ENCODE peak calls at places on chromosomes 13 and 19, in six cellular contexts. One of them, this sample, is unnamed.

GRCh38 chr13:109666656-109667448 is 119.5 kb downstream of the IRS2 start:
- DNase-seq in GM12878: no peak
- DNase-seq in GM12891: no peak
- DNase-seq in HepG2: no peak
- DNase-seq in H1: no peak
- DNase-seq in K562: no peak
- DNase-seq in this sample: no peak

GRCh38 chr19:40445637-40445944 is 1.5 kb upstream of the SERTAD3 start:
- DNase-seq in GM12878: no peak
- DNase-seq in K562: no peak
- DNase-seq in GM12891: no peak
- DNase-seq in HepG2: no peak
- DNase-seq in H1: no peak
- DNase-seq in this sample: no peak

GRCh38 chr19:29941828-29942403 is at the start of gene URI1:
- DNase-seq in K562: peak
- DNase-seq in GM12878: no peak
- DNase-seq in GM12891: peak
- DNase-seq in H1: peak
- DNase-seq in HepG2: peak
- DNase-seq in this sample: peak

GRCh38 chr13:53336441-53337160 is 308.0 kb downstream of the OLFM4 start:
- DNase-seq in K562: no peak
- DNase-seq in GM12891: no peak
- DNase-seq in HepG2: no peak
- DNase-seq in H1: no peak
- DNase-seq in GM12878: no peak
- DNase-seq in this sample: no peak

GRCh38 chr19:14094854-14095253 is 4.3 kb upstream of the SAMD1 start:
- DNase-seq in K562: peak
- DNase-seq in H1: no peak
- DNase-seq in HepG2: no peak
- DNase-seq in GM12891: no peak
- DNase-seq in GM12878: no peak
- DNase-seq in this sample: no peak

GRCh38 chr19:15464394-15465385 is at the start of gene RASAL3:
- DNase-seq in GM12878: peak
- DNase-seq in GM12891: no peak
- DNase-seq in K562: no peak
- DNase-seq in H1: no peak
- DNase-seq in HepG2: no peak
- DNase-seq in this sample: peak

GRCh38 chr13:71156550-71156949 is 710.5 kb downstream of the DACH1 start:
- DNase-seq in K562: no peak
- DNase-seq in H1: no peak
- DNase-seq in GM12878: no peak
- DNase-seq in GM12891: no peak
- DNase-seq in HepG2: no peak
- DNase-seq in this sample: no peak

GRCh38 chr19:13744179-13744578 is 20.1 kb upstream of the MRI1 start:
- DNase-seq in GM12891: no peak
- DNase-seq in HepG2: no peak
- DNase-seq in H1: no peak
- DNase-seq in GM12878: no peak
- DNase-seq in K562: no peak
- DNase-seq in this sample: no peak

GRCh38 chr13:22074403-22074802 is 403.5 kb downstream of the FGF9 start:
- DNase-seq in K562: no peak
- DNase-seq in GM12878: no peak
- DNase-seq in GM12891: no peak
- DNase-seq in H1: no peak
- DNase-seq in HepG2: no peak
- DNase-seq in this sample: no peak

GRCh38 chr13:63636231-63636993 is 2220.8 kb upstream of the PCDH20 start:
- DNase-seq in GM12891: no peak
- DNase-seq in H1: no peak
- DNase-seq in K562: no peak
- DNase-seq in HepG2: no peak
- DNase-seq in GM12878: peak
- DNase-seq in this sample: no peak

GRCh38 chr13:34412817-34413365 is 529.2 kb upstream of the NBEA start:
- DNase-seq in H1: no peak
- DNase-seq in HepG2: no peak
- DNase-seq in GM12878: no peak
- DNase-seq in GM12891: no peak
- DNase-seq in K562: no peak
- DNase-seq in this sample: no peak

GRCh38 chr19:42111811-42112210 is 20.4 kb downstream of the POU2F2 start:
- DNase-seq in GM12878: no peak
- DNase-seq in GM12891: no peak
- DNase-seq in K562: no peak
- DNase-seq in H1: no peak
- DNase-seq in HepG2: no peak
- DNase-seq in this sample: no peak

GRCh38 chr13:50334944-50335343 is 319.7 kb downstream of the KCNRG start:
- DNase-seq in HepG2: peak
- DNase-seq in K562: peak
- DNase-seq in H1: no peak
- DNase-seq in GM12878: no peak
- DNase-seq in GM12891: no peak
- DNase-seq in this sample: no peak

GRCh38 chr19:8311461-8312260 is 3.5 kb upstream of the CD320 start:
- DNase-seq in GM12878: no peak
- DNase-seq in K562: no peak
- DNase-seq in GM12891: no peak
- DNase-seq in HepG2: no peak
- DNase-seq in H1: no peak
- DNase-seq in this sample: no peak

GRCh38 chr19:44808463-44809371 is at the start of gene BCAM:
- DNase-seq in GM12878: no peak
- DNase-seq in H1: peak
- DNase-seq in HepG2: peak
- DNase-seq in K562: peak
- DNase-seq in GM12891: no peak
- DNase-seq in this sample: no peak

GRCh38 chr19:56309511-56310185 is 5.0 kb downstream of the ZSCAN5A start:
- DNase-seq in K562: peak
- DNase-seq in GM12891: peak
- DNase-seq in GM12878: no peak
- DNase-seq in HepG2: peak
- DNase-seq in H1: peak
- DNase-seq in this sample: peak

GRCh38 chr19:8017808-8018207 is 12.4 kb upstream of the ELAVL1 start:
- DNase-seq in GM12891: peak
- DNase-seq in HepG2: peak
- DNase-seq in K562: peak
- DNase-seq in H1: no peak
- DNase-seq in GM12878: no peak
- DNase-seq in this sample: peak

GRCh38 chr19:18832331-18833140 is 777 bp downstream of the UPF1 start:
- DNase-seq in H1: peak
- DNase-seq in GM12891: no peak
- DNase-seq in GM12878: no peak
- DNase-seq in K562: peak
- DNase-seq in HepG2: peak
- DNase-seq in this sample: peak

GRCh38 chr13:100565291-100565690 is 23.3 kb downstream of the GGACT start:
- DNase-seq in HepG2: peak
- DNase-seq in GM12878: no peak
- DNase-seq in GM12891: no peak
- DNase-seq in K562: no peak
- DNase-seq in H1: no peak
- DNase-seq in this sample: no peak

GRCh38 chr13:101708115-101708514 is 255.6 kb downstream of the ITGBL1 start:
- DNase-seq in K562: no peak
- DNase-seq in GM12891: no peak
- DNase-seq in GM12878: no peak
- DNase-seq in HepG2: no peak
- DNase-seq in H1: no peak
- DNase-seq in this sample: no peak

GRCh38 chr13:70895599-70895998 is 787.3 kb upstream of the KLHL1 start:
- DNase-seq in GM12878: no peak
- DNase-seq in GM12891: no peak
- DNase-seq in HepG2: peak
- DNase-seq in H1: no peak
- DNase-seq in K562: no peak
- DNase-seq in this sample: no peak

GRCh38 chr13:43516401-43516826 is 270.4 kb downstream of the ENOX1 start:
- DNase-seq in H1: no peak
- DNase-seq in GM12878: no peak
- DNase-seq in HepG2: no peak
- DNase-seq in GM12891: no peak
- DNase-seq in K562: no peak
- DNase-seq in this sample: no peak

GRCh38 chr19:14072535-14073231 is at the start of gene MISP3:
- DNase-seq in K562: peak
- DNase-seq in HepG2: no peak
- DNase-seq in H1: no peak
- DNase-seq in GM12878: no peak
- DNase-seq in GM12891: no peak
- DNase-seq in this sample: no peak

GRCh38 chr13:30354481-30355404 is 47.4 kb upstream of the KATNAL1 start:
- DNase-seq in GM12878: no peak
- DNase-seq in K562: no peak
- DNase-seq in HepG2: peak
- DNase-seq in H1: no peak
- DNase-seq in GM12891: no peak
- DNase-seq in this sample: no peak

GRCh38 chr19:42420055-42420544 is 7.1 kb downstream of the LIPE start:
- DNase-seq in K562: peak
- DNase-seq in HepG2: peak
- DNase-seq in H1: peak
- DNase-seq in GM12878: no peak
- DNase-seq in GM12891: peak
- DNase-seq in this sample: peak

DNA sequence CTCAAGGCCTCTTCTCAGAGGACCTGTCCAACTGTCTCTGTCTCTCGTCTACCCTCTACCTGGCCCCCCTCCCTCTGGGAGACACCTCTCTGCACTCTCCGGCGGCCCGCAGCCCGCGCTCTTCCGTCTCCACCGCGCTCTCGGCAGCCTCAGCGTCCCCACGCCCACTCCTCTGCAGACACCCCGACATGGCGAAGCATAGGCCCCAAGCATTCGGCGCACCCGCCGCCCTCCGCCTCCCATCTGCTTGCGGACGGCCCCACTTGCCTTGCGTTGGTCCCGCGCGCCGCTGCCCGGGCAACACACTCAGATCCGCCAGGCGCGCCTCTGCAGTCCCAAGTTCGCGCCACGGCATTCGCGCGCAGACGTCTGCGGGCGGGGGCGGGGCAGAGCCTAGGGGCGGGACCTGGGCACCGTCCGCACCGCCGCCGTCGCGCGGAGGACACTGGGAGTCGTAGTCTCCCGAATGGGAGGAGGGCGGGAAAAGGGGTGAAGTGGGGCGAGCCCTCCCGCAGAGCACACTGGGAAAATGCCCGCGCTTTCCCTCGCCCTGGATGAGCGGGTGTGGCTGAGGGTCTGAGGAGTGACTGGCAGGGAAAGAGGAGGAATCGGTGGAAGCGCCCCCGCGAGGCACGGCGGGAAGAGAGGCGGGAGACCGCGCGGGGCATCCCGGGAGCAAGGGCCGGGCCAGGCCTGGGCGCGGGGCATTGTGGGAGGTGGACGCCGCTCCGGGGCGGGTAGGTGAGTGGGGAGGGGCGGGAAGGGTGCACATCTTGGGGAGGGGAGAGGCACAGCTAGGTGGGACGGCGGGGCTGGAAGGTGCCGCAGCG is at the start of the genes LIG1 and ZSWIM9:
- DNase-seq in H1: peak
- DNase-seq in K562: peak
- DNase-seq in GM12891: peak
- DNase-seq in GM12878: peak
- DNase-seq in HepG2: peak
- DNase-seq in this sample: peak
- TF ChIP-seq POLR2A in H1: no peak
- TF ChIP-seq POLR2A in K562: peak
- TF ChIP-seq POLR2A in GM12891: no peak
- TF ChIP-seq POLR2A in GM12878: peak
- TF ChIP-seq POLR2A in HepG2: peak
- TF ChIP-seq POLR2A in this sample: peak

GRCh38 chr13:85828094-85828684 is 29.0 kb upstream of the SLITRK6 start:
- DNase-seq in HepG2: peak
- DNase-seq in GM12891: no peak
- DNase-seq in H1: no peak
- DNase-seq in K562: peak
- DNase-seq in GM12878: no peak
- DNase-seq in this sample: no peak
- TF ChIP-seq TAF1 in HepG2: no peak
- TF ChIP-seq TAF1 in GM12891: no peak
- TF ChIP-seq TAF1 in H1: no peak
- TF ChIP-seq TAF1 in K562: no peak
- TF ChIP-seq TAF1 in GM12878: no peak
- TF ChIP-seq TAF1 in this sample: no peak

GRCh38 chr13:58592052-58592451 is 960.5 kb downstream of the PCDH17 start:
- DNase-seq in K562: no peak
- DNase-seq in HepG2: no peak
- DNase-seq in H1: no peak
- DNase-seq in GM12878: no peak
- DNase-seq in GM12891: no peak
- DNase-seq in this sample: no peak

GRCh38 chr13:58597552-58597951 is 966.0 kb downstream of the PCDH17 start:
- DNase-seq in GM12878: no peak
- DNase-seq in HepG2: no peak
- DNase-seq in K562: no peak
- DNase-seq in H1: no peak
- DNase-seq in GM12891: no peak
- DNase-seq in this sample: no peak

GRCh38 chr13:58598241-58598640 is 966.7 kb downstream of the PCDH17 start:
- DNase-seq in GM12878: no peak
- DNase-seq in GM12891: no peak
- DNase-seq in K562: no peak
- DNase-seq in H1: no peak
- DNase-seq in HepG2: no peak
- DNase-seq in this sample: no peak

DNA sequence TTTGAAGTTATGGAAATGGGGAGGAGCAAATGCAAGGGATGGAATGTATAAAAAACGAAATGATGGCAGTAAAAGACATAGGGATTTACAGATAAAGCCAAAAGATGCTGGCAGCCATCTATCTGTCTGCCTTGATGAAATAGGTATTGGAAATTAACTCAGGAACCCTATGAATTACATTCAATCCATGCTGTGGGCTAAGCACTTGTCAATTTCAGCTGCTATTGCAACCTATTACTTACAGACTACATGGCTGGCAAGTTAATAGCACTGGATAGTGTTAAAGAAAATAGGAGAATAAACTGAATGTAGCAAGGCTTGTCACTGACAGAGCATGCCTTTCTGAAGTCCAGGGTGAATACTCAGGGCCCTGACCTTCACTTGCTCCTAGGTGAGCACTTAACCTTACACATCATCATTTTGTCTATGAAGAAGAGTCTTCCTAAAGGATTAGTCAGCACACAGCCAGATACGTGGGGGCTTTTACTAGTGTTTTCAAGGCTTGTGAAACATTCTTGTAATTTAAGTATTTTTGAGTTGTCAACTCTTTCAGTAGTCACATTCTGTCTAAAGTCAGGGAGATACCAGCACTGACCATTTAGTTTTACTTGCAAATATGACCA is 963.5 kb downstream of the PCDH17 start:
- DNase-seq in H1: no peak
- DNase-seq in K562: no peak
- DNase-seq in GM12891: no peak
- DNase-seq in GM12878: no peak
- DNase-seq in HepG2: no peak
- DNase-seq in this sample: no peak
- TF ChIP-seq POLR2AphosphoS5 in H1: no peak
- TF ChIP-seq POLR2AphosphoS5 in K562: no peak
- TF ChIP-seq POLR2AphosphoS5 in GM12891: no peak
- TF ChIP-seq POLR2AphosphoS5 in GM12878: no peak
- TF ChIP-seq POLR2AphosphoS5 in HepG2: no peak
- TF ChIP-seq POLR2AphosphoS5 in this sample: no peak

GRCh38 chr19:3370214-3370720 is 3.9 kb downstream of the NFIC start:
- DNase-seq in GM12878: no peak
- DNase-seq in HepG2: no peak
- DNase-seq in H1: no peak
- DNase-seq in GM12891: no peak
- DNase-seq in K562: no peak
- DNase-seq in this sample: no peak
- TF ChIP-seq POLR2A in GM12878: no peak
- TF ChIP-seq POLR2A in HepG2: no peak
- TF ChIP-seq POLR2A in H1: no peak
- TF ChIP-seq POLR2A in GM12891: no peak
- TF ChIP-seq POLR2A in K562: peak
- TF ChIP-seq POLR2A in this sample: no peak

This sample was measured in GM12892.